ENCODE peak calls at places on chromosomes 7 and 10, in nine cellular contexts. U is stimulated activated CD8-positive, alpha-beta memory T cell treated with anti-CD3 and anti-CD28 coated beads, Interleukin-4, amount 100 ng/mL, for 24 hours; S is left ventricle myocardium superior; Q is bronchial epithelial cell; A is IMR-90; M is CD4-positive, alpha-beta T cell; J is central memory CD4-positive, alpha-beta T cell; Y is right cardiac atrium; K is stimulated activated CD4-positive, alpha-beta T cell treated with anti-CD3 and anti-CD28 coated beads, Interleukin-4, amount 100 ng/mL, for 48 hours. N is an unnamed sample.

GRCh38 chr7:4132221-4132620 is 549.9 kb upstream of the FOXK1 start:
- DNase-seq in U (no peak), S (no peak), Q (no peak), A (no peak), M (no peak), J (no peak), Y (no peak), K (no peak), N (no peak)

GRCh38 chr10:122307669-122308486 is 36.8 kb downstream of the BTBD16 start:
- DNase-seq in U (no peak), S (peak; percentile 73), Q (peak; percentile 98), A (peak; percentile 91), M (no peak), J (no peak), Y (peak; percentile 89), K (no peak), N (no peak)

GRCh38 chr10:132229834-132230556 is 43.2 kb downstream of the DPYSL4 start:
- DNase-seq in U (peak; percentile 17), S (no peak), Q (no peak), A (no peak), M (no peak), J (no peak), Y (peak; percentile 75), K (peak; percentile 22), N (no peak)

GRCh38 chr7:41785840-41786239 is 83.0 kb upstream of the INHBA start:
- DNase-seq in U (no peak), S (no peak), Q (no peak), A (no peak), M (no peak), J (no peak), Y (no peak), K (no peak), N (no peak)

GRCh38 chr10:132507956-132508490 is 29.6 kb upstream of the INPP5A start:
- DNase-seq in U (no peak), S (no peak), Q (no peak), A (no peak), M (no peak), J (no peak), Y (peak; percentile 35), K (no peak), N (no peak)

GRCh38 chr10:94146313-94146712 is 152.6 kb downstream of the PLCE1 start:
- DNase-seq in U (no peak), S (peak; percentile 29), Q (no peak), A (no peak), M (no peak), J (no peak), Y (no peak), K (no peak), N (no peak)

GRCh38 chr10:97490592-97490991 is 7.6 kb downstream of the MMS19 start:
- DNase-seq in U (no peak), S (peak; percentile 44), Q (no peak), A (no peak), M (no peak), J (no peak), Y (no peak), K (no peak), N (no peak)

GRCh38 chr10:88731296-88731695 is 25.2 kb downstream of the LIPK start:
- DNase-seq in U (no peak), S (no peak), Q (peak; percentile 33), A (no peak), M (no peak), J (no peak), Y (peak; percentile 65), K (no peak), N (no peak)

GRCh38 chr7:19390795-19391194 is 245.6 kb upstream of the FERD3L start:
- DNase-seq in U (no peak), S (no peak), Q (no peak), A (no peak), M (no peak), J (no peak), Y (no peak), K (no peak), N (no peak)

GRCh38 chr10:89702121-89702480 is 711 bp downstream of the KIF20B start:
- DNase-seq in U (no peak), S (no peak), Q (no peak), A (peak; percentile 5), M (no peak), J (no peak), Y (no peak), K (no peak), N (no peak)

GRCh38 chr7:23471090-23471859 is 984 bp upstream of the IGF2BP3 start:
- DNase-seq in U (no peak), S (no peak), Q (no peak), A (peak; percentile 68), M (no peak), J (no peak), Y (peak; percentile 43), K (peak; percentile 23), N (peak; percentile 73)

GRCh38 chr10:103759100-103759781 is 96.1 kb downstream of the SH3PXD2A start:
- DNase-seq in U (no peak), S (peak; percentile 64), Q (peak; percentile 84), A (peak; percentile 91), M (no peak), J (peak; percentile 32), Y (peak; percentile 74), K (peak; percentile 23), N (no peak)

GRCh38 chr10:89979726-89980125 is 278.3 kb downstream of the KIF20B start:
- DNase-seq in U (no peak), S (no peak), Q (no peak), A (no peak), M (no peak), J (no peak), Y (no peak), K (no peak), N (no peak)

GRCh38 chr10:59580257-59580863 is 129.3 kb downstream of the SLC16A9 start:
- DNase-seq in U (no peak), S (no peak), Q (peak; percentile 50), A (peak; percentile 58), M (no peak), J (no peak), Y (no peak), K (no peak), N (no peak)

GRCh38 chr10:101559596-101560292 is 28.3 kb downstream of the POLL start:
- DNase-seq in U (no peak), S (no peak), Q (no peak), A (no peak), M (no peak), J (no peak), Y (no peak), K (no peak), N (no peak)

GRCh38 chr7:158505683-158506082 is 81.9 kb downstream of the PTPRN2 start:
- DNase-seq in U (no peak), S (no peak), Q (no peak), A (no peak), M (no peak), J (no peak), Y (no peak), K (no peak), N (no peak)

GRCh38 chr7:85405016-85405415 is 218.2 kb upstream of the SEMA3D start:
- DNase-seq in U (no peak), S (no peak), Q (peak; percentile 15), A (no peak), M (no peak), J (no peak), Y (no peak), K (no peak), N (no peak)

GRCh38 chr7:142130282-142130681 is 18.8 kb downstream of the MGAM2 start:
- DNase-seq in U (no peak), S (no peak), Q (no peak), A (no peak), M (no peak), J (no peak), Y (no peak), K (no peak), N (no peak)

GRCh38 chr7:13448243-13448642 is 541.2 kb downstream of the ETV1 start:
- DNase-seq in U (no peak), S (no peak), Q (no peak), A (no peak), M (no peak), J (no peak), Y (no peak), K (no peak), N (peak; percentile 8)

GRCh38 chr7:22438994-22439393 is 61.0 kb downstream of the STEAP1B start:
- DNase-seq in U (no peak), S (no peak), Q (no peak), A (no peak), M (no peak), J (no peak), Y (no peak), K (no peak), N (no peak)

GRCh38 chr10:12975266-12975665 is 26.2 kb downstream of the CCDC3 start:
- DNase-seq in U (no peak), S (no peak), Q (peak; percentile 68), A (no peak), M (no peak), J (no peak), Y (no peak), K (no peak), N (no peak)

GRCh38 chr10:11086177-11086576 is 68.5 kb downstream of the CELF2 start:
- DNase-seq in U (no peak), S (peak; percentile 74), Q (no peak), A (no peak), M (no peak), J (no peak), Y (peak; percentile 85), K (no peak), N (no peak)